ENCODE peak calls at places on chromosomes 1 and 21, in six cellular contexts. Y is Panc1, H is colonic mucosa, G is mesenchymal stem cell, M is AG10803, D is fibroblast of pulmonary artery. C is an unnamed sample.
A peak's percentile ranks its signal among the peaks of the same experiment; 100 is the strongest.

GRCh38 chr1:169722784-169723183 is 11.1 kb downstream of the SELE start:
- DNase-seq in D (no peak), H (no peak), Y (no peak), M (no peak), G (no peak), C (no peak)

GRCh38 chr1:58929667-58930325 is 145.9 kb upstream of the JUN start:
- DNase-seq in G (peak; percentile 36), H (peak; percentile 91), Y (no peak), D (no peak), M (no peak), C (no peak)

GRCh38 chr1:156291226-156292061 is 4.0 kb downstream of the GLMP start:
- DNase-seq in M (peak; percentile 77), G (peak; percentile 88), Y (peak; percentile 48), H (peak; percentile 94), D (peak; percentile 77), C (peak; percentile 89)

GRCh38 chr21:31873275-31873695 is 465 bp downstream of the HUNK start:
- DNase-seq in Y (no peak), G (no peak), D (no peak), M (no peak), H (peak; percentile 45), C (no peak)

GRCh38 chr1:41366428-41367101 is 5.3 kb downstream of the FOXO6 start:
- DNase-seq in D (no peak), H (peak; percentile 38), G (no peak), M (no peak), Y (no peak), C (no peak)

GRCh38 chr1:181140891-181141290 is 52.4 kb downstream of the IER5 start:
- DNase-seq in H (no peak), Y (no peak), M (no peak), D (no peak), G (no peak), C (no peak)

GRCh38 chr1:225846331-225847310 is 35.6 kb downstream of the TMEM63A start:
- DNase-seq in Y (no peak), H (no peak), D (no peak), G (no peak), M (no peak), C (no peak)

GRCh38 chr1:68174173-68175113 is 57.9 kb downstream of the WLS start:
- DNase-seq in Y (peak; percentile 84), D (peak; percentile 96), G (peak; percentile 91), M (peak; percentile 94), H (peak; percentile 69), C (peak; percentile 97)

GRCh38 chr1:69673301-69673700 is 105.6 kb downstream of the LRRC7 start:
- DNase-seq in H (no peak), G (no peak), M (no peak), Y (no peak), D (peak; percentile 4), C (peak; percentile 20)

GRCh38 chr1:32028746-32029145 is 15.1 kb downstream of the KHDRBS1 start:
- DNase-seq in M (no peak), H (no peak), Y (no peak), D (no peak), G (peak; percentile 24), C (no peak)

GRCh38 chr1:31762323-31762722 is 1.8 kb downstream of the ADGRB2 start:
- DNase-seq in M (no peak), G (no peak), D (no peak), Y (no peak), H (no peak), C (no peak)

GRCh38 chr1:86616871-86617270 is 70.0 kb downstream of the CLCA4 start:
- DNase-seq in G (no peak), Y (no peak), M (no peak), H (peak; percentile 57), D (no peak), C (no peak)

GRCh38 chr1:204089044-204089751 is 16.3 kb downstream of the SOX13 start:
- DNase-seq in M (peak; percentile 73), G (peak; percentile 63), Y (no peak), H (peak; percentile 56), D (peak; percentile 48), C (peak; percentile 68)

GRCh38 chr1:174248041-174248440 is 88.7 kb downstream of the RABGAP1L start:
- DNase-seq in M (no peak), D (no peak), G (no peak), H (no peak), Y (no peak), C (no peak)

GRCh38 chr1:207058252-207058651 is 5.2 kb downstream of the PFKFB2 start:
- DNase-seq in D (no peak), M (no peak), H (no peak), Y (no peak), G (no peak), C (no peak)

GRCh38 chr1:158060001-158060400 is 66.6 kb downstream of the KIRREL1 start:
- DNase-seq in D (no peak), M (no peak), Y (no peak), H (no peak), G (no peak), C (no peak)

GRCh38 chr1:1778827-1779675 is 781 bp upstream of the NADK start:
- DNase-seq in M (no peak), G (peak; percentile 29), H (peak; percentile 93), D (no peak), Y (no peak), C (no peak)

GRCh38 chr1:117067528-117068370 is 7.6 kb downstream of the TTF2 start:
- DNase-seq in G (peak; percentile 68), M (peak; percentile 58), H (peak; percentile 34), D (peak; percentile 78), Y (no peak), C (peak; percentile 84)

DNA sequence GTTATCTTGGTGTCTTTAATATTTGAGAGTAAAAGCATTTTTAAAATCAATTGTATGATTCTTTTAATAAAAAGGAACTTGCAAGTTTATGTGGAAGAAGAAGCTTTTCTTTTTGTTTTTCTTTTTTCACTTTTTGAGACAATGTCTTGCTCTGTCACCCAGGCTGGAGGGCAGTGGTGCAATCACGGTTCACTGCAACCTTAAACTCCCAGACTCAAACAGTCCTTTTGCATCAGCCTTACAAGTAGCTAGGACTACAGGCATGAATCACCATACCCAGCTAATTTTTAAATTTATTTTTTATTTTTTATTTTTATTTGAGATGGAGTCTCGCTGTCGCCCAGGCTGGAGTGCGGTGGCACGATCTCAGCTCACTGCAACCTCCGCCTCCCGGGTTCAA is 34.1 kb downstream of the CMPK1 start:
- DNase-seq in M (no peak), G (no peak), H (no peak), D (no peak), Y (no peak), C (peak; percentile 41)
- H3K4me3 ChIP-seq in M (no peak overlapping the region), G (no peak overlapping the region), H (no peak overlapping the region), D (no peak overlapping the region), Y (no peak overlapping the region), C (no peak overlapping the region)

DNA sequence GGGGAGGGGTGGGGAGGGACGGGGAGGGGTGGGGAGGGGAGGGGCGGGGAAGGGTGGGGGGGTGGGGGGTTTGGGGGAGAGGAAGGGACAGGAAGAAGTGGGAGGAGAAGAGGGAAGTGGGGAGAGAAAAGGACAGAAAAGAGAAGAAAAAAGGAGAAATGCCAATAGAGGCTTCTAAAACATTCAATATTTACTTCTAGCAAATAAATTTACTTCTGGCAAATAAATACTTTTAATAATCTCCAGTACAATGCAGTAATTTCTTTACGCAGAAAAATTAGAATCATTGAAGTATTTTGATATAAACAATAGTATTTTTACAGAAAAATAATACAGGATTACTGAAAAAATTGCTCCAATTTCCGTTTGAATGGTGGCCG is 9.4 kb upstream of the GPR161 start:
- DNase-seq in Y (no peak), G (no peak), H (no peak), M (no peak), D (no peak), C (no peak)
- H3K4me3 ChIP-seq in Y (no peak overlapping the region), G (no peak overlapping the region), H (no peak overlapping the region), M (no peak overlapping the region), D (no peak overlapping the region), C (no peak overlapping the region)

DNA sequence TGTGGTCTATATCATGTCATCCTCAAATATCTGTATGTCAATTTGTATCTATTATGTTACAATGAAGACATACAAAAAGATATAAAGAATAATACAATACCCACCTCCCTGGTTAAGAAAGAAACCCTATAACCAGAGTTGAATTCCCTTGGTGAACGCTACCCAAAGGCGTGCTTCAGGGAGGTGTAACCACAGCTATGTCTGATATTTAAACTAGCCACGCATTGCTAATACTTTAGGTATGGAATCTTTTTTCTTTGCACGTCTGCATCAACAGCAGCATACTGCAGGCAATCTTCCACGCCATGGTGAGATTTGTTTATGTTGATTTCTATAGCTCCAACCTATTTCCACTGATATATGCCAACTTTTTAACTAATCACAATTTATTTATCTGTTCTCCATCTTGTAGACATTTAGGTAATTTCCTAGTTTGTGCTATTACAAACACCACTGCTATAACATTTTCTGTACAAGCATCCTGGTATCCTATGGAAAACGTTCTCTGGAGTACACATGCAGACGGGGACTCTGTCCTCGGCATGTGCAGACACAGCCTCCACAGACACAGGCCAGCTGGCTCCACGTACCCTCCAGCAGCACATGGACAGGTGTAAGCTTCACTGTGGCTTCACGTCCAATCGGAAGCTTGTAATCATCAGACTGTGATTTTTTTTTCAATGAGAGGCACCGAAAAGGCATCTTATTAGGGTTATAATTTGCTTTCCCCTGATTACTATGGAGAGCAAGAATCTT is 58.5 kb downstream of the HSF2BP start:
- DNase-seq in Y (no peak), G (peak; percentile 91), D (peak; percentile 94), M (peak; percentile 93), H (no peak), C (peak; percentile 98)
- H3K4me3 ChIP-seq in Y (no peak overlapping the region), G (no peak overlapping the region), D (no peak overlapping the region), M (no peak overlapping the region), H (no peak overlapping the region), C (no peak overlapping the region)

DNA sequence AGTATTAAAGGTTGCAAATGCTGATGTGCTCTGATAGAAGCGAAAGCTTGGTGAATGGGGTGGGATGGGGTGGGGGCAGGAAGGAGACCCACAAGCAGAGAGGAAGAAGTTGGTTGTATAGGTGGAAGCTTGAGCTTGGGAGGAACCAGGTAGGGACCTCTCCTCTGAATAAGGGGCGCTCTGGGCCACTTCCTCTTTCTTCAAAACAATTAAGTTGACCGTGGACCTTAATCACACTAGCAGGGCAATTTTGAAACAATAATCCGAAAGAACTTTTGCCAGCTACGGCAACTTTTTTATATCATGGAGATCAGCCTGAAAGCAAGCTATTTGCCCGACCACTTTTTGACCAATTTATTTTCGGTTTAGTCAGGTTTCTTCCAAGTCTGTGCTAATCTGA is 1.9 kb upstream of the DYRK1A start:
- DNase-seq in G (no peak), M (no peak), Y (no peak), D (no peak), H (no peak), C (no peak)
- H3K4me3 ChIP-seq in G (no peak overlapping the region), M (peak overlapping the region; percentile 83), Y (peak overlapping the region; percentile 69), D (no peak overlapping the region), H (no peak overlapping the region), C (no peak overlapping the region)